ENCODE peak calls at places on chromosomes 4 and X, in seven cellular contexts. D is endodermal cell, I is dorsolateral prefrontal cortex, G is mammary epithelial cell, L is psoas muscle, Y is colonic mucosa, X is body of pancreas. U is an unnamed sample.

GRCh38 chr4:168731706-168732414 is 235.0 kb downstream of the PALLD start:
- DNase-seq in D (no peak), I (no peak), G (no peak), L (no peak), Y (no peak), X (no peak), U (no peak)

GRCh38 chr4:98260047-98260578 is 1.1 kb upstream of the RAP1GDS1 start:
- DNase-seq in D (peak; percentile 87), I (peak; percentile 46), G (no peak), L (peak; percentile 69), Y (peak; percentile 65), X (peak; percentile 69), U (no peak)

GRCh38 chr4:78682090-78682489 is 94.1 kb upstream of the BMP2K start:
- DNase-seq in D (no peak), I (no peak), G (no peak), L (no peak), Y (no peak), X (no peak), U (no peak)

GRCh38 chr4:91963489-91963888 is 340.3 kb upstream of the GRID2 start:
- DNase-seq in D (no peak), I (no peak), G (peak; percentile 23), L (no peak), Y (no peak), X (no peak), U (no peak)

GRCh38 chrX:16869393-16870094 is 618 bp downstream of the RBBP7 start:
- DNase-seq in D (peak; percentile 83), I (no peak), G (peak; percentile 9), L (no peak), Y (peak; percentile 23), X (peak; percentile 52), U (no peak)

GRCh38 chr4:36024901-36025610 is 219.3 kb downstream of the ARAP2 start:
- DNase-seq in D (no peak), I (no peak), G (peak; percentile 46), L (no peak), Y (no peak), X (no peak), U (no peak)

GRCh38 chr4:185716008-185716976 is 95.7 kb downstream of the SORBS2 start:
- DNase-seq in D (no peak), I (peak; percentile 58), G (no peak), L (no peak), Y (no peak), X (peak; percentile 76), U (no peak)

GRCh38 chr4:88275949-88276515 is 8.3 kb downstream of the PPM1K start:
- DNase-seq in D (no peak), I (no peak), G (no peak), L (no peak), Y (no peak), X (no peak), U (no peak)

GRCh38 chrX:121598356-121598755 is 550.9 kb downstream of the GLUD2 start:
- DNase-seq in D (no peak), I (no peak), G (peak; percentile 2), L (no peak), Y (no peak), X (no peak), U (no peak)

GRCh38 chr4:124862261-124862660 is 149.7 kb upstream of the ANKRD50 start:
- DNase-seq in D (no peak), I (no peak), G (no peak), L (no peak), Y (no peak), X (no peak), U (no peak)

GRCh38 chr4:1297023-1297395 is 7.3 kb downstream of the MAEA start:
- DNase-seq in D (no peak), I (no peak), G (no peak), L (peak; percentile 24), Y (no peak), X (no peak), U (no peak)

GRCh38 chr4:119211856-119212250 is 660 bp upstream of the USP53 start:
- DNase-seq in D (no peak), I (no peak), G (no peak), L (no peak), Y (no peak), X (no peak), U (no peak)

GRCh38 chrX:15789979-15790765 is at the start of gene ZRSR2:
- DNase-seq in D (peak; percentile 95), I (peak; percentile 94), G (peak; percentile 90), L (peak; percentile 90), Y (peak; percentile 91), X (peak; percentile 92), U (peak; percentile 61)

GRCh38 chr4:24765331-24765990 is 29.9 kb upstream of the SOD3 start:
- DNase-seq in D (no peak), I (no peak), G (no peak), L (peak; percentile 50), Y (no peak), X (no peak), U (no peak)

GRCh38 chr4:19844436-19844835 is 407.3 kb upstream of the SLIT2 start:
- DNase-seq in D (no peak), I (peak; percentile 49), G (no peak), L (no peak), Y (no peak), X (no peak), U (no peak)

GRCh38 chrX:15744181-15744867 is 6.3 kb downstream of the CA5B start:
- DNase-seq in D (no peak), I (no peak), G (no peak), L (no peak), Y (no peak), X (peak; percentile 75), U (no peak)

GRCh38 chr4:10225096-10225495 is 108.5 kb upstream of the WDR1 start:
- DNase-seq in D (no peak), I (no peak), G (no peak), L (no peak), Y (no peak), X (no peak), U (no peak)

GRCh38 chr4:4425119-4425690 is 38.3 kb downstream of the NSG1 start:
- DNase-seq in D (peak; percentile 41), I (no peak), G (no peak), L (no peak), Y (no peak), X (no peak), U (no peak)

GRCh38 chrX:63747331-63747730 is 37.7 kb downstream of the ARHGEF9 start:
- DNase-seq in D (no peak), I (no peak), G (peak; percentile 42), L (no peak), Y (no peak), X (no peak), U (no peak)

GRCh38 chr4:80213117-80213815 is 16.0 kb downstream of the PRDM8 start:
- DNase-seq in D (no peak), I (no peak), G (peak; percentile 89), L (no peak), Y (no peak), X (no peak), U (no peak)

GRCh38 chr4:84324850-84325249 is 174.2 kb downstream of the NKX6-1 start:
- DNase-seq in D (peak; percentile 50), I (no peak), G (no peak), L (no peak), Y (no peak), X (no peak), U (no peak)

DNA sequence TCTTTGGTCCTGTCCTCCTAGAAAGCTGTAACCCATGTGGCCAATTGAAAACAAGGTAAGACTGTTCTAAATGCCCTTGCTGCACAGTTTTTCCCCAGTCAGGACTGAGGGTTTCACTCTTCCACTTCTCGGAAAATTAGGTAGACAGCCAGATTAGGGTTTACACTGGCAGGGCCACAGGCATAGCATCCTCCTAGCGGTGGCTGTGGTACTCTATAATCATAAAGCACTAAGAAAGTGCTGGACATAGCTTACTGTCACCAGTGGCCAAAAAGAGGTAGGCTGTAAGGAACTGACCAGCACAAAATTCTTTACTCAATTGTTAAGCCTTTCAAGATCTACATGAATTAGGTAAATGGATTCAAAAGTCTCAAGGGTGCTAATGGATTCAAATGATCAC is 11.6 kb upstream of the USP46 start:
- DNase-seq in D (no peak), I (no peak), G (no peak), L (no peak), Y (no peak), X (no peak), U (no peak)
- TF ChIP-seq CTCF in D (peak; percentile 29), I (no peak), G (no peak), L (no peak), Y (no peak), X (no peak), U (no peak)

DNA sequence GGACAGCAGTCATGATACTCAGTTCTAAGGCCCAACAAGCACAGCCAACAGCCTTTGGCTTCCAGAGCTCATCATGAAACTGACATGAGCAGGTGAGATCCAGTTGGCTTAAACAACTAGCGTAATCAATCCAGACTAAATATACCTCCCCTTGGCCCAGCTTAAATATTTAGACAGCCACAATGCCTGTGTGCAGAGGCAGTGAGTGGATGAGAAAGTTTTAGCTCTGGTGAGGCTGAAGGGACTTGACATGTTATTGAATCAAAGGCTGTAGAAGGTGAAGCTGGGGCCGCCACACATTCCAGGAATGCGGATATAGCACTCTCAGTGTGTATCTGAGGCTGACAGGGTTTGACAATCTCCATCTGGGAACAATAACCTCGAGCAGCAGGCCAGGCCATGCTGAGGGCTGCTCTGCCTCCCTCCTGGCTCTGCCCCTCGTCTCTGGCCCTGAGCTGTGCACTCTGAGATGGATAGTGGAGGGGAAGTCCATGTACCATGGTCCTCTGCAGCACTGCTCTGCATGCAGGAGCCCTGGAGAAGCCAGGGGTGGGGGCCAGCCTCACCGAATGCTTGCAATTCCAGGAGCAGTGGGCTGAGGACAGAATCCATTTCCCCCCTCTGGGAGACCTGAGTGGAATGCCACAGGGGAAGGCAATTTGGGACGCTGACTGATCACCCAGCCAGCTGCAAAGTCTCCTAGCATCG is 37.4 kb upstream of the RASL11B start:
- DNase-seq in D (no peak), I (peak; percentile 40), G (no peak), L (no peak), Y (no peak), X (no peak), U (no peak)
- H3K27ac ChIP-seq in D (peak overlapping the region; percentile 49), I (no peak overlapping the region), G (no peak overlapping the region), L (peak overlapping the region; percentile 73), Y (no peak overlapping the region), X (peak overlapping the region; percentile 44), U (peak overlapping the region; percentile 76)

GRCh38 chrX:20063153-20063552 is 53.6 kb downstream of the MAP7D2 start:
- DNase-seq in D (no peak), I (no peak), G (no peak), L (no peak), Y (no peak), X (no peak), U (no peak)

GRCh38 chrX:20066968-20067708 is 49.6 kb downstream of the MAP7D2 start:
- DNase-seq in D (no peak), I (peak; percentile 5), G (peak; percentile 52), L (no peak), Y (peak; percentile 31), X (peak; percentile 34), U (peak; percentile 6)

GRCh38 chrX:20061869-20062254 is 54.8 kb downstream of the MAP7D2 start:
- DNase-seq in D (no peak), I (no peak), G (peak; percentile 30), L (no peak), Y (no peak), X (no peak), U (no peak)

GRCh38 chrX:20060961-20061868 is 55.5 kb downstream of the MAP7D2 start:
- DNase-seq in D (no peak), I (no peak), G (no peak), L (no peak), Y (no peak), X (no peak), U (no peak)

GRCh38 chrX:20063716-20064351 is 52.9 kb downstream of the MAP7D2 start:
- DNase-seq in D (peak; percentile 66), I (no peak), G (peak; percentile 16), L (no peak), Y (no peak), X (no peak), U (no peak)
- TF ChIP-seq CTCF in D (peak; percentile 65), I (no peak), G (peak; percentile 23), L (peak; percentile 7), Y (no peak), X (no peak), U (no peak)

GRCh38 chr4:176584031-176584430 is 208.7 kb downstream of the VEGFC start:
- DNase-seq in D (no peak), I (no peak), G (no peak), L (no peak), Y (no peak), X (no peak), U (no peak)
- H3K27ac ChIP-seq in D (no peak overlapping the region), I (no peak overlapping the region), G (no peak overlapping the region), L (no peak overlapping the region), Y (no peak overlapping the region), X (no peak overlapping the region), U (no peak overlapping the region)

U was measured in tibial nerve.